ENCODE peak calls at places on chromosomes 3 and 15, in seven cellular contexts. Y is PC-3, S is Peyer's patch, J is colonic mucosa, R is GM23248, Q is astrocyte, O is brain microvascular endothelial cell. P is an unnamed sample.

GRCh38 chr3:16240229-16241023 is 24.3 kb downstream of the DPH3 start:
- DNase-seq in Y (peak), S (no peak), R (peak), O (peak), Q (peak), J (no peak), P (no peak)

GRCh38 chr3:195095704-195096036 is 175.3 kb downstream of the XXYLT1 start:
- DNase-seq in S (no peak), Q (peak), Y (peak), O (no peak), R (peak), J (no peak), P (no peak)

GRCh38 chr3:197807969-197808587 is 17.0 kb downstream of the LRCH3 start:
- DNase-seq in Q (peak), J (no peak), Y (no peak), O (no peak), R (peak), S (no peak), P (no peak)

GRCh38 chr15:33086500-33087141 is 107.9 kb downstream of the FMN1 start:
- DNase-seq in Q (peak), O (peak), S (no peak), Y (peak), R (peak), J (no peak), P (no peak)

GRCh38 chr3:124107074-124107473 is 115.2 kb upstream of the ROPN1 start:
- DNase-seq in O (no peak), Q (peak), J (no peak), S (no peak), Y (no peak), R (peak), P (no peak)

GRCh38 chr3:193906849-193907410 is 229.0 kb upstream of the HES1 start:
- DNase-seq in S (no peak), O (no peak), J (no peak), Q (no peak), Y (peak), R (no peak), P (no peak)

GRCh38 chr3:58176185-58176530 is 34.6 kb downstream of the DNASE1L3 start:
- DNase-seq in R (no peak), Y (no peak), S (no peak), O (no peak), J (no peak), Q (no peak), P (no peak)

GRCh38 chr15:71238926-71239325 is 123.7 kb downstream of the THSD4 start:
- DNase-seq in Q (no peak), S (no peak), R (peak), J (no peak), Y (peak), O (no peak), P (no peak)

GRCh38 chr3:39406368-39407258 is at the start of gene RPSA:
- DNase-seq in Y (peak), R (peak), O (peak), S (peak), J (peak), Q (peak), P (peak)

GRCh38 chr3:194867270-194867983 is 181.7 kb downstream of the FAM43A start:
- DNase-seq in Q (no peak), Y (peak), R (peak), J (peak), S (peak), O (no peak), P (no peak)

GRCh38 chr3:186165331-186165730 is 56.4 kb upstream of the ETV5 start:
- DNase-seq in Y (no peak), R (no peak), J (no peak), O (no peak), Q (peak), S (no peak), P (no peak)

GRCh38 chr3:140931801-140932200 is 9.8 kb upstream of the SLC25A36 start:
- DNase-seq in O (no peak), J (no peak), S (no peak), Y (no peak), R (peak), Q (peak), P (no peak)

GRCh38 chr3:71962561-71963240 is 177.8 kb upstream of the PROK2 start:
- DNase-seq in S (no peak), Q (peak), Y (peak), R (peak), J (no peak), O (no peak), P (no peak)

GRCh38 chr3:148211725-148212124 is 486.0 kb upstream of the AGTR1 start:
- DNase-seq in S (no peak), Y (peak), O (peak), J (peak), R (peak), Q (peak), P (peak)

GRCh38 chr3:77601853-77602440 is 562.0 kb downstream of the ROBO2 start:
- DNase-seq in S (no peak), R (no peak), Y (no peak), J (no peak), Q (no peak), O (no peak), P (no peak)

GRCh38 chr15:35362195-35362829 is 183.7 kb downstream of the DPH6 start:
- DNase-seq in Q (peak), S (no peak), J (no peak), Y (no peak), O (peak), R (peak), P (no peak)

DNA sequence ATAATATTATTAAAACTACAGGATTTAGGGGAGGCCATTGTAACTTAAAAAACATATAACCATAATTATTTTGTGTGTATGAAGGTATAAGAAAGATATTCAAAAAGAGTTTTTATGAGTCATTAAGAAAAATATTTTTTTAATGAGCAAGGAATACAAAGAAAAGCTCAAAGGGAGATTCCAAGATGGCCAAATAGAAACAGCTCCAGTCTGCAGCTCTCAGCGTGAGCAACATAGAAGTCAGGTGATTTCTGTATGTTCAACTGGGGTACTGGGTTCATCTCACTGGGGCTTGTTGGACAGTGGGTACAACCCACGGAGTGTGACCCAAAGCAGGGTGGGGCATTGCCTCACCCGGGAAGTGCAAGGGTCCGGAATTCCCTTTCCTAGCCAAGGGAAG is 336.1 kb downstream of the TBL1XR1 start:
- DNase-seq in S (no peak), R (no peak), J (no peak), O (peak), Y (no peak), Q (no peak), P (no peak)
- H3K4me3 ChIP-seq in S (no peak), R (no peak), J (no peak), O (no peak), Y (no peak), Q (no peak), P (no peak)

DNA sequence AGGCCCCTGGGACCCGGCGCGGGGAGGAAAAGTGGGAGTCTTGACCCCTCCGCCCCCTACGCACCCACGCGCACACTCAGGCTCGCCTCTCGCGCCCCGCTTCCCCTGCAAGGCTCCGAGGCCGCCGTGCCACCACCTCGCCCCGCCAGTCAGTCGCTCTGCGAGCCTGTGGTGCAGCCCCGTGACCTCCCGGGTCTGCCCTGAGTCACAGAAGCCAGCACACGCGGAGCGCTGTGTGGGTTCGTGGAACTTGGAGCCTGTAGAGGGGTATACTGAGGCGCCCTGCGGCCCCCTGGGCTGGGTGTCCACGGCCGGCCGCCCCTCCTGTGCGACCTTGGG is 387 bp upstream of the ALS2CL start:
- DNase-seq in Q (no peak), J (no peak), Y (no peak), R (peak), O (no peak), S (no peak), P (no peak)
- H3K4me3 ChIP-seq in Q (no peak), J (peak), Y (peak), R (peak), O (peak), S (peak), P (peak)

GRCh38 chr15:48191574-48192225 is at the start of gene CTXN2:
- DNase-seq in O (no peak), R (no peak), S (no peak), Q (peak), J (peak), Y (no peak), P (no peak)
- H3K4me3 ChIP-seq in O (peak), R (no peak), S (no peak), Q (peak), J (peak), Y (no peak), P (no peak)

DNA sequence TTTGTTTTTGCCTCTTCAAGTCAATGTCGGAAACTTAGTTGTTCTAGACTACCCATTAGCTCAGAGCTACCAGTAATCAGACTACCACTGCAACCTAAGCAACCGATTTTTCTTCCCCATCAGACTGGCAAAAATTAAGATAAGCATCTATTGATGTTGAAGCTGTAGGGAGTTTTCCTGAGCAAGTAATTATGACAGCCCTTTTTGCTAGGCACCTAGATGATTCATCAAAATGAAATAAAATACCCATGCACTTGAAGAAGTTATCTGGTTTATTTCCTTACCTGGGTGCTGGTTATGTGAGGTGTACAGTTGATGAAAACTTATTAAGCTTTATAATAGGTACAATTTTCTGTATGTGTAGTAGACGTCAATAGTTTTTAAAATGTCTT is 554 bp upstream of the COMMD4 start:
- DNase-seq in Y (peak), R (no peak), Q (no peak), J (no peak), S (no peak), O (no peak), P (no peak)
- H3K4me3 ChIP-seq in Y (peak), R (peak), Q (peak), J (peak), S (peak), O (peak), P (peak)

GRCh38 chr3:53260286-53260785 is 4.5 kb upstream of the TKT start:
- DNase-seq in S (no peak), Q (no peak), Y (no peak), J (no peak), R (no peak), O (no peak), P (no peak)

GRCh38 chr3:53257465-53257864 is 1.6 kb upstream of the TKT start:
- DNase-seq in S (no peak), R (no peak), Y (no peak), J (no peak), O (no peak), Q (no peak), P (no peak)

GRCh38 chr3:53256704-53257055 is 858 bp upstream of the TKT start:
- DNase-seq in O (no peak), R (no peak), Y (no peak), Q (no peak), J (no peak), S (no peak), P (no peak)

GRCh38 chr3:53259427-53260259 is 3.8 kb upstream of the TKT start:
- DNase-seq in Q (no peak), Y (no peak), R (no peak), S (no peak), J (no peak), O (no peak), P (no peak)

GRCh38 chr3:53258600-53259426 is 3.0 kb upstream of the TKT start:
- DNase-seq in J (no peak), O (no peak), Q (no peak), R (no peak), S (no peak), Y (no peak), P (no peak)
- H3K4me3 ChIP-seq in J (no peak), O (no peak), Q (no peak), R (no peak), S (no peak), Y (no peak), P (no peak)

P was measured in tibial artery.